ENCODE peak calls at places on chromosomes 3 and 15, in seven cellular contexts. T, B, R, W, S, K and D are unnamed samples.

GRCh38 chr3:56833031-56833430 is 31.3 kb upstream of the ARHGEF3 start:
- DNase-seq in T (no peak), B (no peak), R (no peak), W (no peak), S (no peak), K (no peak), D (no peak)

GRCh38 chr3:64892664-64893309 is 205.0 kb upstream of the ADAMTS9 start:
- DNase-seq in T (no peak), B (no peak), R (no peak), W (no peak), S (no peak), K (no peak), D (no peak)

GRCh38 chr15:38474155-38474757 is 20.3 kb downstream of the FAM98B start:
- DNase-seq in T (peak), B (no peak), R (peak), W (peak), S (peak), K (no peak), D (no peak)

GRCh38 chr15:62087671-62088360 is 21.0 kb downstream of the C2CD4A start:
- DNase-seq in T (peak), B (no peak), R (no peak), W (peak), S (no peak), K (no peak), D (no peak)

GRCh38 chr3:34346656-34347055 is 548.2 kb downstream of the PDCD6IP start:
- DNase-seq in T (no peak), B (no peak), R (no peak), W (no peak), S (no peak), K (no peak), D (no peak)

GRCh38 chr3:187215460-187215859 is 18.2 kb downstream of the RTP1 start:
- DNase-seq in T (no peak), B (no peak), R (no peak), W (no peak), S (no peak), K (no peak), D (no peak)

GRCh38 chr15:90400759-90401314 is 12.8 kb downstream of the IQGAP1 start:
- DNase-seq in T (peak), B (peak), R (peak), W (peak), S (peak), K (no peak), D (peak)

GRCh38 chr15:71713191-71713798 is 97.1 kb upstream of the NR2E3 start:
- DNase-seq in T (no peak), B (no peak), R (peak), W (no peak), S (no peak), K (no peak), D (peak)

GRCh38 chr15:89760303-89761008 is 9.4 kb upstream of the MESP1 start:
- DNase-seq in T (peak), B (peak), R (peak), W (peak), S (peak), K (peak), D (peak)

GRCh38 chr3:73624363-73625123 is at the start of gene PDZRN3:
- DNase-seq in T (peak), B (peak), R (peak), W (peak), S (no peak), K (no peak), D (peak)

GRCh38 chr3:83216919-83217594 is 1455.6 kb upstream of the GBE1 start:
- DNase-seq in T (no peak), B (no peak), R (no peak), W (no peak), S (no peak), K (peak), D (no peak)

GRCh38 chr3:77799280-77799679 is 759.4 kb downstream of the ROBO2 start:
- DNase-seq in T (no peak), B (no peak), R (no peak), W (no peak), S (no peak), K (no peak), D (no peak)

GRCh38 chr3:67418539-67419529 is 235.6 kb downstream of the SUCLG2 start:
- DNase-seq in T (no peak), B (no peak), R (no peak), W (no peak), S (no peak), K (no peak), D (no peak)

GRCh38 chr3:43194069-43194468 is 88.2 kb upstream of the POMGNT2 start:
- DNase-seq in T (no peak), B (no peak), R (no peak), W (no peak), S (no peak), K (no peak), D (no peak)

GRCh38 chr3:127221062-127222035 is 28.4 kb downstream of the PRR23E start:
- DNase-seq in T (no peak), B (no peak), R (no peak), W (peak), S (no peak), K (no peak), D (no peak)

GRCh38 chr3:128486692-128487537 is 6.1 kb downstream of the GATA2 start:
- DNase-seq in T (peak), B (no peak), R (peak), W (peak), S (no peak), K (peak), D (no peak)

GRCh38 chr15:39154136-39154770 is 426.6 kb upstream of the THBS1 start:
- DNase-seq in T (no peak), B (peak), R (peak), W (no peak), S (no peak), K (no peak), D (no peak)

GRCh38 chr15:64695571-64695992 is 79.8 kb downstream of the RBPMS2 start:
- DNase-seq in T (no peak), B (peak), R (no peak), W (peak), S (peak), K (peak), D (no peak)

GRCh38 chr3:169173636-169174035 is 489.9 kb downstream of the MECOM start:
- DNase-seq in T (no peak), B (no peak), R (no peak), W (no peak), S (no peak), K (no peak), D (no peak)

GRCh38 chr3:193847402-193847801 is 254.4 kb downstream of the OPA1 start:
- DNase-seq in T (no peak), B (peak), R (no peak), W (no peak), S (no peak), K (no peak), D (no peak)

GRCh38 chr3:142888484-142889262 is at the start of gene PCOLCE2:
- DNase-seq in T (peak), B (peak), R (peak), W (peak), S (peak), K (peak), D (no peak)

GRCh38 chr3:13088020-13089006 is 15.1 kb upstream of the IQSEC1 start:
- DNase-seq in T (no peak), B (peak), R (no peak), W (no peak), S (no peak), K (no peak), D (no peak)

GRCh38 chr3:62670351-62670750 is 204.9 kb downstream of the CADPS start:
- DNase-seq in T (no peak), B (no peak), R (no peak), W (no peak), S (no peak), K (no peak), D (no peak)

GRCh38 chr3:94225176-94225742 is 162.4 kb downstream of the NSUN3 start:
- DNase-seq in T (no peak), B (no peak), R (no peak), W (no peak), S (no peak), K (no peak), D (no peak)
- H3K27ac ChIP-seq in T (no peak), B (no peak), R (no peak), W (peak), S (no peak), K (no peak), D (no peak)

GRCh38 chr3:61172684-61173083 is 78.6 kb downstream of the FHIT start:
- DNase-seq in T (no peak), B (no peak), R (peak), W (no peak), S (no peak), K (no peak), D (no peak)
- TF ChIP-seq CTCF in T (no peak), B (no peak), R (peak), W (no peak), S (no peak), K (no peak), D (no peak)

GRCh38 chr3:184351511-184352148 is 9.8 kb downstream of the CLCN2 start:
- DNase-seq in T (no peak), B (no peak), R (no peak), W (no peak), S (no peak), K (no peak), D (no peak)
- TF ChIP-seq POLR2AphosphoS5 in T (no peak), B (no peak), R (no peak), W (no peak), S (no peak), K (no peak), D (no peak)

GRCh38 chr15:67528536-67528935 is 7.6 kb downstream of the C15orf61 start:
- DNase-seq in T (no peak), B (no peak), R (no peak), W (no peak), S (no peak), K (no peak), D (no peak)

GRCh38 chr15:67537771-67538170 is 4.7 kb upstream of the MAP2K5 start:
- DNase-seq in T (no peak), B (no peak), R (no peak), W (no peak), S (no peak), K (no peak), D (no peak)

GRCh38 chr15:67534360-67534759 is 8.1 kb upstream of the MAP2K5 start:
- DNase-seq in T (no peak), B (no peak), R (no peak), W (no peak), S (no peak), K (no peak), D (no peak)

GRCh38 chr15:67531379-67532059 is 10.6 kb downstream of the C15orf61 start:
- DNase-seq in T (peak), B (no peak), R (no peak), W (no peak), S (no peak), K (no peak), D (no peak)

GRCh38 chr15:67533873-67534272 is 8.6 kb upstream of the MAP2K5 start:
- DNase-seq in T (no peak), B (no peak), R (no peak), W (no peak), S (no peak), K (no peak), D (no peak)
- H3K27ac ChIP-seq in T (no peak), B (no peak), R (no peak), W (no peak), S (no peak), K (no peak), D (no peak)

GRCh38 chr3:6204891-6205290 is 656.0 kb upstream of the GRM7 start:
- DNase-seq in T (no peak), B (no peak), R (no peak), W (no peak), S (no peak), K (no peak), D (no peak)
- TF ChIP-seq CTCF in T (no peak), B (no peak), R (no peak), W (no peak), S (no peak), K (no peak), D (no peak)

GRCh38 chr3:57919987-57920386 is 88.2 kb upstream of the FLNB start:
- DNase-seq in T (no peak), B (no peak), R (no peak), W (no peak), S (no peak), K (no peak), D (no peak)
- TF ChIP-seq POLR2AphosphoS5 in T (no peak), B (no peak), R (no peak), W (no peak), S (no peak), K (no peak), D (no peak)

GRCh38 chr3:188294823-188295487 is 141.0 kb downstream of the LPP start:
- DNase-seq in T (peak), B (no peak), R (no peak), W (no peak), S (peak), K (no peak), D (no peak)
- H3K27ac ChIP-seq in T (peak), B (peak), R (no peak), W (peak), S (peak), K (peak), D (peak)

DNA sequence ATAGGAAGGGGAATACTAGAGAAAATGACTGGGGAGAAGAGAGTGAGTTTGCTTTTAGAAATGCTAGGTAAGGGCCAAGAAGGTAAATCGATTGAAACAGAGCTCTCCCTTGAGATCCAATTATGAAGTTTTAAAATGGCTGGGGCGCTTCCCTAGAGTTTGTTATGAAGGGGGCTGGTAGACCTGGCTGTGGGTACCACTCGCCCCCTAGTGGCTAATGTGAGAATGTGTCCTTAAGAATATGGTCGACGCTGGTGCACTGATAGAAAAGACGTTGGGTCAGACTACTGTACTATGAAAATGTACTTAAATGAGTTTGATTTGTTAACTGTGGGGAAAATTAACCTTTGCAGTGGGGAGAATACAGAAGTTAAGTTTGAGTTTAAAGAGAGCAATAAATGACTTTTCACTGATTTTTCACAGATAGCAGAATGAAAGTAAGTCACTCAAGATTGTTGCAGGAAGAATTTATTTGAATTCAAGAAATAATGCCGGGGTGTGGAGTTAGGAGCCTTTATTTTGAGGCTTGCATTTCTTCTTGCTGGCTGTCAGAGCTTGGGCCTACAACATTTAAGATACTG is 9.2 kb downstream of the TMPRSS7 start:
- DNase-seq in T (peak), B (peak), R (peak), W (peak), S (peak), K (no peak), D (peak)
- TF ChIP-seq CTCF in T (peak), B (peak), R (peak), W (peak), S (peak), K (peak), D (peak)

DNA sequence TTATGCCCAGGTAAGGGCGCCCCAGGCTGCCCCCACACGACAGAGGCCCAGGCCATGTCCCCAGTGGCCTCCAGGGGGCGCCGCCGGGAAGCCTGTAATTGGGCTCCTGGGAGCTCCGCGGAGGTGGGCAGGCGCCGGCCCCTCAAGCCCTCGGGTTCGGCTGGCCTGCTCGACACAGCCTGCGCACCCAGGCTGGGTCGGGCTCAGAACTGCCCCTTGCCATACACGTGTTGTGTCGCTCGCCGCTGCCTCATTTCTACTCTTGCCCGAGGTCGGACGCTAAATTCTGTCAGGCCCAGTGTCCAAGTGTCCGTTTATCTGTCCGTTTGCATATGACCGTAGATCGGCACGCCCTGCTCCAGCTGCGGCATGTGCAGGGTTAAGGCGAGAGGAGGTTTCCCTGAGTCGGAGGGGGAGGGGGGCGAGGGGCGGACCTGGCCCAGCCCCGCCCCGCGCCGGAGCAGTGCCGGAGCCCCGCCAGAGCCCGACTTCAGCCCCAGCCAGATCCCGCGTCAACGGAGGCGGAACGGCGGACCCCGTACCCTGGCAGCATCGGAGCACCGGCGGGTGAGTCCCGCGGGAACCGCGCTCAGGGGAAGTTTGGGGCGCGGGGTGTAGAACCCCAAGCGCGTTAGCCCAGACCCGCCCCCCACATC is at the start of gene KLHDC8B:
- DNase-seq in T (peak), B (peak), R (peak), W (peak), S (peak), K (peak), D (peak)
- TF ChIP-seq POLR2AphosphoS5 in T (no peak), B (peak), R (peak), W (peak), S (peak), K (peak), D (peak)